ENCODE peak calls at places on chromosomes 12 and 14, in ten cellular contexts. W is heart left ventricle, C is lung, U is kidney epithelial cell, L is HFF-Myc, G is breast epithelium, H is WERI-Rb-1, A is astrocyte of the spinal cord, R is fibroblast of pulmonary artery, V is AG04450. T is an unnamed sample.

GRCh38 chr12:23535441-23535840 is 414.0 kb downstream of the SOX5 start:
- DNase-seq in A (no peak), H (no peak), L (no peak), W (no peak), U (no peak), V (no peak), C (no peak), G (no peak), R (no peak), T (no peak)

GRCh38 chr12:54139030-54139429 is 49.8 kb downstream of the SMUG1 start:
- DNase-seq in C (no peak), V (no peak), G (no peak), W (no peak), L (no peak), A (no peak), R (no peak), H (peak; percentile 66), U (no peak), T (no peak)

GRCh38 chr12:76859621-76860020 is 19.2 kb downstream of the CSRP2 start:
- DNase-seq in U (no peak), H (no peak), V (no peak), A (no peak), G (no peak), L (no peak), W (no peak), C (no peak), R (no peak), T (no peak)

GRCh38 chr12:68559984-68560822 is 50.5 kb upstream of the RAP1B start:
- DNase-seq in C (peak; percentile 33), W (no peak), U (no peak), H (no peak), G (no peak), V (no peak), L (peak; percentile 50), A (no peak), R (no peak), T (no peak)

GRCh38 chr14:73995977-73996378 is 23.1 kb downstream of the ENTPD5 start:
- DNase-seq in R (no peak), H (no peak), G (no peak), C (no peak), A (no peak), U (no peak), V (no peak), W (no peak), L (no peak), T (no peak)

GRCh38 chr14:39431416-39432178 is 636 bp downstream of the FBXO33 start:
- DNase-seq in H (peak; percentile 29), C (peak; percentile 46), R (peak; percentile 36), U (no peak), A (peak; percentile 29), L (no peak), G (peak; percentile 61), W (peak; percentile 70), V (no peak), T (no peak)

GRCh38 chr14:63910593-63911363 is 58.0 kb downstream of the SYNE2 start:
- DNase-seq in V (no peak), R (peak; percentile 26), G (no peak), U (no peak), H (no peak), W (no peak), C (no peak), L (no peak), A (no peak), T (no peak)

GRCh38 chr14:104396682-104397470 is 182.7 kb upstream of the C14orf180 start:
- DNase-seq in A (no peak), W (no peak), L (no peak), C (no peak), U (no peak), R (no peak), G (no peak), V (no peak), H (no peak), T (no peak)

GRCh38 chr14:66405158-66405557 is 81.0 kb upstream of the CCDC196 start:
- DNase-seq in H (no peak), U (peak; percentile 37), G (no peak), W (no peak), R (peak; percentile 58), L (no peak), C (no peak), A (peak; percentile 24), V (no peak), T (no peak)

GRCh38 chr12:116346751-116347150 is 69.3 kb upstream of the MED13L start:
- DNase-seq in H (no peak), A (peak; percentile 87), L (peak; percentile 66), G (no peak), R (peak; percentile 91), W (no peak), U (no peak), C (no peak), V (peak; percentile 76), T (no peak)

GRCh38 chr12:96274331-96274730 is 80.2 kb downstream of the ELK3 start:
- DNase-seq in C (no peak), U (no peak), W (no peak), R (peak; percentile 25), V (no peak), G (no peak), A (peak; percentile 42), H (no peak), L (no peak), T (no peak)

DNA sequence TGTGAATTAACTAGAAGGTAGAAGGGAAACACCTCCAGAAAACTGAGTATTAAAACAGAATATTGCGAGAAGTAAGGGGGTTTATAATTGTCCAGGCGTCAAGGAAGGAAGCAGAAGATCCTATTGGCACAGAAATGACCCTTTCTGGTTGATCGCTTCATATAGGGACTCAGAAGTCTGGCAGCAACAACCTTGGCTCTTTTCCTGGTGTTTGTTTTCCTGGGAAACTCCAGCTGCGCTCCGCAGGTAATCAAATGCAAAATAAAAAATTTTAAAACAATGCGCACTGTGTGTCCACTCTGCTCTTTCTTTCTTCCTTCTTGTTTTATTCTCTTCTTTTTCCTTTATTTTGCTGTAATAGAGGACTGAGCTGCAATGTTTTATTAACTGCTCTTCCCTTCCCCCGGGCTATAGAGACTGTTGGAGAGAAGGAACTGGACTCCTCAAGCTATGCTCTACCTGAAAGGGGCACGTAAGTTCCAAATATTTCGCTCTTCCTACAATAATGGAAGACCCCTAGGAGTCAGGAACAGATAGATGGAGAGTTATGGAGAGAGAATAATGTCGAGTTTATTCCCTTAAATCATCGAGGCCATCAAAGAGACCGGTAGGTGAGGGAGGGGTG is 737 bp downstream of the SPX start:
- DNase-seq in R (no peak), G (no peak), C (no peak), W (no peak), H (no peak), V (no peak), L (no peak), A (no peak), U (no peak), T (peak; percentile 25)
- H3K4me3 ChIP-seq in R (peak overlapping the region; percentile 63), G (peak overlapping the region; percentile 51), C (no peak overlapping the region), W (peak overlapping the region; percentile 30), H (peak overlapping the region; percentile 88), V (peak overlapping the region; percentile 62), L (no peak overlapping the region), A (peak overlapping the region; percentile 61), U (peak overlapping the region; percentile 68), T (peak overlapping the region; percentile 81)

GRCh38 chr14:58501214-58501816 is 73.8 kb downstream of the KIAA0586 start:
- DNase-seq in G (no peak), R (peak; percentile 92), A (peak; percentile 84), C (no peak), V (peak; percentile 72), W (no peak), L (peak; percentile 36), U (peak; percentile 44), H (peak; percentile 12), T (peak; percentile 38)
- TF ChIP-seq CTCF in G (peak; percentile 70), R (peak; percentile 94), A (peak; percentile 80), C (peak; percentile 83), V (peak; percentile 91), W (peak; percentile 86), L (peak; percentile 68), U (peak; percentile 80), H (peak; percentile 59), T (peak; percentile 88)

GRCh38 chr14:54652188-54652889 is 85.4 kb downstream of the SAMD4A start:
- DNase-seq in R (peak; percentile 99), H (no peak), A (peak; percentile 99), L (peak; percentile 97), W (peak; percentile 81), U (peak; percentile 99), V (peak; percentile 99), C (peak; percentile 81), G (peak; percentile 75), T (peak; percentile 98)
- H3K4me3 ChIP-seq in R (peak overlapping the region; percentile 42), H (no peak overlapping the region), A (peak overlapping the region; percentile 10), L (peak overlapping the region; percentile 35), W (no peak overlapping the region), U (no peak overlapping the region), V (peak overlapping the region; percentile 47), C (no peak overlapping the region), G (peak overlapping the region; percentile 33), T (peak overlapping the region; percentile 48)

GRCh38 chr12:81333812-81334211 is 255.9 kb downstream of the ACSS3 start:
- DNase-seq in H (no peak), W (no peak), U (no peak), C (no peak), R (no peak), L (no peak), G (no peak), V (no peak), A (no peak), T (no peak)

GRCh38 chr12:81329088-81329487 is 251.2 kb downstream of the ACSS3 start:
- DNase-seq in R (peak; percentile 6), H (peak; percentile 26), W (no peak), V (no peak), L (no peak), A (no peak), U (no peak), C (no peak), G (no peak), T (peak; percentile 1)

GRCh38 chr12:81327458-81327857 is 249.6 kb downstream of the ACSS3 start:
- DNase-seq in W (no peak), C (no peak), V (no peak), A (no peak), U (no peak), R (no peak), L (no peak), G (no peak), H (no peak), T (no peak)

GRCh38 chr12:81332054-81332453 is 254.2 kb downstream of the ACSS3 start:
- DNase-seq in W (no peak), C (no peak), V (no peak), L (no peak), R (no peak), U (no peak), G (no peak), A (peak; percentile 1), H (peak; percentile 6), T (no peak)

GRCh38 chr12:81330480-81330879 is 252.6 kb downstream of the ACSS3 start:
- DNase-seq in G (no peak), A (no peak), H (no peak), U (no peak), R (no peak), W (no peak), C (no peak), L (no peak), V (no peak), T (no peak)
- TF ChIP-seq CTCF in G (no peak), A (peak; percentile 20), H (peak; percentile 6), U (no peak), R (no peak), W (no peak), C (no peak), L (no peak), V (no peak), T (peak; percentile 35)

DNA sequence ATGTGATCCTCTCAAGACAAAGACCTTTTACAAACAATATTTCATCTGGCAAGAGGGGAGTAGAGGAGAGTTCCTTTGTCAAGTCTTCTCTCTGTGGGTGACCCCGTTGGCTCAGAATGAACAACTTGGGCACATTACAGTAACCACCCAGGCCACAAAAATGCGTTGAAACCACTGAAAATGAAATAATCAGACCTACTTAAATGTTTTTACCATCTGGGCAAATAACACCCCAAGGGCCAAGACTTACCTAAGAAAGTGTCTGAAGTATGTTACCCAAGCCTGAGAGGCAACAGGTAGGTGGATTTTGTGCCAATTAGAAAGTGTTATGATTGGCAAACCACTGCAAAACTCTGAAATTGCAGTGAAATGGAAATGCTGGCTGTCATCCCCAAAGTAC is 1.3 kb downstream of the TC2N start:
- DNase-seq in W (no peak), C (no peak), U (no peak), G (no peak), V (no peak), H (no peak), L (no peak), R (no peak), A (peak; percentile 73), T (no peak)
- H3K4me3 ChIP-seq in W (no peak overlapping the region), C (no peak overlapping the region), U (no peak overlapping the region), G (no peak overlapping the region), V (no peak overlapping the region), H (no peak overlapping the region), L (no peak overlapping the region), R (no peak overlapping the region), A (no peak overlapping the region), T (no peak overlapping the region)

T was measured in epithelial cell of proximal tubule.